ENCODE peak calls at places on chromosome 1, in five cellular contexts. K is IMR-90, B is AG04450, Y is HFF-Myc, L is fibroblast of lung. F is an unnamed sample.

GRCh38 chr1:236913371-236914037 is 90.7 kb downstream of the MT1HL1 start:
- DNase-seq in K (peak), B (no peak), Y (no peak), L (no peak), F (no peak)

GRCh38 chr1:87402192-87403046 is 73.7 kb downstream of the LMO4 start:
- DNase-seq in K (peak), B (peak), Y (peak), L (peak), F (no peak)

GRCh38 chr1:177487481-177487880 is 316.7 kb downstream of the BRINP2 start:
- DNase-seq in K (no peak), B (no peak), Y (no peak), L (no peak), F (no peak)

GRCh38 chr1:1629430-1630190 is 2.4 kb upstream of the MMP23B start:
- DNase-seq in K (no peak), B (no peak), Y (no peak), L (no peak), F (peak)

GRCh38 chr1:2533356-2533755 is 3.3 kb upstream of the HES5 start:
- DNase-seq in K (peak), B (no peak), Y (no peak), L (no peak), F (no peak)

GRCh38 chr1:2483026-2483425 is 6.9 kb downstream of the PLCH2 start:
- DNase-seq in K (no peak), B (no peak), Y (no peak), L (no peak), F (no peak)

GRCh38 chr1:203287109-203287893 is 18.0 kb upstream of the BTG2 start:
- DNase-seq in K (no peak), B (no peak), Y (no peak), L (peak), F (peak)

GRCh38 chr1:203408485-203409229 is 57.7 kb upstream of the FMOD start:
- DNase-seq in K (peak), B (peak), Y (peak), L (peak), F (peak)

GRCh38 chr1:42950146-42950480 is 8.6 kb downstream of the SLC2A1 start:
- DNase-seq in K (peak), B (no peak), Y (no peak), L (peak), F (no peak)

GRCh38 chr1:91160363-91161075 is 138.7 kb upstream of the ZNF644 start:
- DNase-seq in K (no peak), B (no peak), Y (no peak), L (no peak), F (no peak)

GRCh38 chr1:205810448-205811157 is 2.4 kb downstream of the SLC41A1 start:
- DNase-seq in K (no peak), B (no peak), Y (no peak), L (no peak), F (no peak)
- TF ChIP-seq CTCF in K (peak), B (peak), Y (peak), L (peak), F (no peak)

DNA sequence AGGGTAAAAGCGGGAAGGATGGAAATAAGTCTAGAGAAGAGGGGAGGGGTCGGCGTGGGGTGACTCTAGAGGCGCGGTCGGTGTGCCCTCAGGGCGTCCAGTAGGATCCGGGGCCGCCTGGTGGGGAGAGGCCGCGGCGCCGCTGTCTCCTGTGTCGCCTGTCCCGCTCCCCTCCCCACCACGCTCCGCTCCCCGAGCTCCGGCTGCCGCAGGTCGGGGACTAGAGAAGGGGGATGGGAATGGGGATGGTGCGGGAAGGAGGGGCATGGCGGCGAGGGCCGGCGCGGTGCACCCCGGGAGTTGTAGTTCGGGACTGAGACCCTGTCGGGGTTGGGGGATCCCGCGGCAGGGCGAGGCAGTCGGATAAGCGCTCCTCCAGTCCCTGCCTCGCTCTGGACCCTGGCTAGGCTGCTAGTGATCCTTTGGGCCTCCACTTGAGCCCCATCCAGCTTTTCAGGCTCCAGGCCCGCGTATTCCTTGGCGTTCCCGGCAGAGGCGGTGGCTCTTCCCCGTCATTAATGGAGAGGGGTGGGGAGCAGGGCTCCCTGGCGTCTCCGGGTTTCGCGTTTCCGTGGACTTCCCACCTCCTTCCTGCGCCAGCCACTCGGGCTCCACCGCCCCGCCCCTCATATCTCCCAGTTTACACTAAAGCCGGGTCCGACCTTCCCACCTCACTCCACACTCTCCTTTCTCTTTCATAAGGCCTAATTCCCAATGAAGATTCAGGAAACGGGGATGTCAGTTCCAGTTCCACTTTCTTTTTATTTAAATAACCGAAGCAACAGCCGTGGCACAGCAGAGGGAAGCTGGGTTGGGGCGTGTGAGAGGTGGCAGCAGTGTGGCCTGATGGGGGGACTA is at the start of gene ENTREP3:
- DNase-seq in K (peak), B (no peak), Y (no peak), L (peak), F (peak)
- TF ChIP-seq CTCF in K (no peak), B (no peak), Y (no peak), L (no peak), F (no peak)

GRCh38 chr1:5481889-5482288 is 510.3 kb downstream of the NPHP4 start:
- DNase-seq in K (no peak), B (no peak), Y (no peak), L (no peak), F (no peak)
- TF ChIP-seq CTCF in K (no peak), B (no peak), Y (no peak), L (no peak), F (no peak)

GRCh38 chr1:111638320-111638719 is 18.7 kb downstream of the RAP1A start:
- DNase-seq in K (no peak), B (no peak), Y (no peak), L (no peak), F (no peak)

GRCh38 chr1:111635324-111636009 is 15.9 kb downstream of the RAP1A start:
- DNase-seq in K (no peak), B (no peak), Y (no peak), L (no peak), F (no peak)

GRCh38 chr1:111643696-111644095 is 24.1 kb downstream of the RAP1A start:
- DNase-seq in K (no peak), B (no peak), Y (no peak), L (no peak), F (no peak)

GRCh38 chr1:111643097-111643496 is 23.5 kb downstream of the RAP1A start:
- DNase-seq in K (no peak), B (no peak), Y (no peak), L (no peak), F (no peak)

DNA sequence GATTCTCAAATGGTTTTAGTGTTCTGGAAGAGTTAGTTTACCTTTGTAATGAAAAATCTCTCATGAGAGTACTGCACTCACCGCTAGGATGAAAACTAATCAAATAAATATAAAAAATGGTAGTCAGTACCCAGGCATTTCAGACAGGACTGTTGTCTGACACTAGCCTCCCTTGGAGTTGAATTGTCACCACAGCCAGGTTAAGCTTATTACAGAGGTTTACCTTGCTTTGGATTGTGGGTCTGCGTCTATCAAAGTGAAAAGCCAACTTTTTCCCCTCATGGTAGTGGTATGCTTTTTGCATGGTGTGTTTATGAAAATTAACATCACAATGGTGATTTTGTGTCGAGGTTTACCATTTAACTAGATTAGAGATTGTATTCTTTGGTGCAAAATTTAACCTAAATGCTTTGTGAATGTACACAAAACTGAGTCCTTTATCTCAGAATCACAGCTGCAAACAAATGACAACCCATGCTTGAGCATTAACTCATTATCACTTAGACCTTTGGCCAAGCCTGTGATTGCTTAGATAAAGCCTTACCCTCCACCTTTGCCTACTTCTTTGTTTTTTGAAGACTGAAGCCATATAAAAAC is 20.1 kb downstream of the RAP1A start:
- DNase-seq in K (no peak), B (no peak), Y (no peak), L (no peak), F (no peak)
- TF ChIP-seq CTCF in K (no peak), B (no peak), Y (no peak), L (no peak), F (no peak)

GRCh38 chr1:30755746-30756145 is 1.8 kb downstream of the LAPTM5 start:
- DNase-seq in K (no peak), B (no peak), Y (no peak), L (no peak), F (no peak)
- TF ChIP-seq CTCF in K (no peak), B (no peak), Y (no peak), L (no peak), F (no peak)

F was measured in psoas muscle.